ENCODE peak calls at places on chromosomes 7 and 10, in five cellular contexts. One of them, this sample, is unnamed.

GRCh38 chr7:130937016-130937415 is 203.0 kb upstream of the KLF14 start:
- DNase-seq in HepG2: no peak
- DNase-seq in GM12878: no peak
- DNase-seq in H1: no peak
- DNase-seq in GM23338: no peak
- DNase-seq in this sample: no peak

GRCh38 chr10:59808896-59809643 is 55.8 kb upstream of the MRLN start:
- DNase-seq in HepG2: peak
- DNase-seq in GM12878: peak
- DNase-seq in H1: peak
- DNase-seq in GM23338: peak
- DNase-seq in this sample: peak

GRCh38 chr10:69045441-69046300 is 42.2 kb upstream of the SRGN start:
- DNase-seq in HepG2: no peak
- DNase-seq in GM12878: peak
- DNase-seq in H1: no peak
- DNase-seq in GM23338: no peak
- DNase-seq in this sample: no peak

GRCh38 chr7:158816995-158817394 is 12.3 kb downstream of the ESYT2 start:
- DNase-seq in HepG2: no peak
- DNase-seq in GM12878: no peak
- DNase-seq in H1: no peak
- DNase-seq in GM23338: no peak
- DNase-seq in this sample: peak

GRCh38 chr7:12403287-12404181 is at the start of gene VWDE:
- DNase-seq in HepG2: no peak
- DNase-seq in GM12878: no peak
- DNase-seq in H1: no peak
- DNase-seq in GM23338: peak
- DNase-seq in this sample: peak

GRCh38 chr7:64867863-64868440 is 35.1 kb upstream of the ZNF273 start:
- DNase-seq in HepG2: no peak
- DNase-seq in GM12878: no peak
- DNase-seq in H1: no peak
- DNase-seq in GM23338: no peak
- DNase-seq in this sample: no peak

GRCh38 chr7:117025891-117026290 is 72.6 kb downstream of the ST7 start:
- DNase-seq in HepG2: no peak
- DNase-seq in GM12878: no peak
- DNase-seq in H1: no peak
- DNase-seq in GM23338: no peak
- DNase-seq in this sample: no peak

GRCh38 chr7:91128574-91129348 is 135.5 kb upstream of the FZD1 start:
- DNase-seq in HepG2: no peak
- DNase-seq in GM12878: no peak
- DNase-seq in H1: no peak
- DNase-seq in GM23338: peak
- DNase-seq in this sample: no peak

GRCh38 chr7:44287488-44288380 is 37.7 kb downstream of the CAMK2B start:
- DNase-seq in HepG2: no peak
- DNase-seq in GM12878: no peak
- DNase-seq in H1: no peak
- DNase-seq in GM23338: no peak
- DNase-seq in this sample: peak

GRCh38 chr10:94496010-94496409 is 49.6 kb upstream of the HELLS start:
- DNase-seq in HepG2: no peak
- DNase-seq in GM12878: peak
- DNase-seq in H1: no peak
- DNase-seq in GM23338: no peak
- DNase-seq in this sample: no peak

GRCh38 chr10:124989526-124989925 is 47.6 kb downstream of the ZRANB1 start:
- DNase-seq in HepG2: no peak
- DNase-seq in GM12878: no peak
- DNase-seq in H1: no peak
- DNase-seq in GM23338: no peak
- DNase-seq in this sample: no peak

GRCh38 chr10:15346440-15347141 is 24.5 kb downstream of the FAM171A1 start:
- DNase-seq in HepG2: no peak
- DNase-seq in GM12878: no peak
- DNase-seq in H1: no peak
- DNase-seq in GM23338: no peak
- DNase-seq in this sample: no peak

GRCh38 chr7:95440394-95441038 is 5.7 kb upstream of the PON2 start:
- DNase-seq in HepG2: peak
- DNase-seq in GM12878: no peak
- DNase-seq in H1: no peak
- DNase-seq in GM23338: no peak
- DNase-seq in this sample: no peak

GRCh38 chr10:30591249-30591670 is 38.3 kb downstream of the LYZL2 start:
- DNase-seq in HepG2: peak
- DNase-seq in GM12878: no peak
- DNase-seq in H1: no peak
- DNase-seq in GM23338: peak
- DNase-seq in this sample: peak

GRCh38 chr7:78437118-78437517 is 638.5 kb downstream of the PHTF2 start:
- DNase-seq in HepG2: peak
- DNase-seq in GM12878: no peak
- DNase-seq in H1: no peak
- DNase-seq in GM23338: no peak
- DNase-seq in this sample: no peak

GRCh38 chr7:2507208-2507916 is 12.2 kb upstream of the LFNG start:
- DNase-seq in HepG2: no peak
- DNase-seq in GM12878: no peak
- DNase-seq in H1: no peak
- DNase-seq in GM23338: no peak
- DNase-seq in this sample: no peak

GRCh38 chr10:127299956-127300689 is 103.7 kb upstream of the INSYN2A start:
- DNase-seq in HepG2: no peak
- DNase-seq in GM12878: no peak
- DNase-seq in H1: no peak
- DNase-seq in GM23338: no peak
- DNase-seq in this sample: no peak

GRCh38 chr10:11149499-11149898 is 131.8 kb downstream of the CELF2 start:
- DNase-seq in HepG2: no peak
- DNase-seq in GM12878: no peak
- DNase-seq in H1: no peak
- DNase-seq in GM23338: no peak
- DNase-seq in this sample: no peak

GRCh38 chr7:10685040-10685439 is 288.6 kb upstream of the PHF14 start:
- DNase-seq in HepG2: no peak
- DNase-seq in GM12878: no peak
- DNase-seq in H1: no peak
- DNase-seq in GM23338: no peak
- DNase-seq in this sample: no peak

GRCh38 chr7:7321681-7322080 is 139.3 kb downstream of the C1GALT1 start:
- DNase-seq in HepG2: peak
- DNase-seq in GM12878: peak
- DNase-seq in H1: no peak
- DNase-seq in GM23338: no peak
- DNase-seq in this sample: no peak

GRCh38 chr7:90629306-90629918 is 33.3 kb downstream of the CDK14 start:
- DNase-seq in HepG2: peak
- DNase-seq in GM12878: peak
- DNase-seq in H1: no peak
- DNase-seq in GM23338: peak
- DNase-seq in this sample: no peak

GRCh38 chr10:78424721-78425120 is 391.1 kb downstream of the RPS24 start:
- DNase-seq in HepG2: peak
- DNase-seq in GM12878: no peak
- DNase-seq in H1: no peak
- DNase-seq in GM23338: peak
- DNase-seq in this sample: peak

GRCh38 chr10:131960631-131961046 is 21.1 kb downstream of the BNIP3 start:
- DNase-seq in HepG2: no peak
- DNase-seq in GM12878: no peak
- DNase-seq in H1: no peak
- DNase-seq in GM23338: peak
- DNase-seq in this sample: no peak

GRCh38 chr10:70963271-70963670 is 74.9 kb upstream of the PCBD1 start:
- DNase-seq in HepG2: no peak
- DNase-seq in GM12878: no peak
- DNase-seq in H1: no peak
- DNase-seq in GM23338: no peak
- DNase-seq in this sample: no peak

GRCh38 chr7:142716596-142716995 is 32.7 kb upstream of the PRSS1 start:
- DNase-seq in HepG2: no peak
- DNase-seq in GM12878: no peak
- DNase-seq in H1: no peak
- DNase-seq in GM23338: no peak
- DNase-seq in this sample: no peak

GRCh38 chr10:52577047-52577446 is 195.5 kb downstream of the MBL2 start:
- DNase-seq in HepG2: no peak
- DNase-seq in GM12878: no peak
- DNase-seq in H1: no peak
- DNase-seq in GM23338: no peak
- DNase-seq in this sample: no peak

DNA sequence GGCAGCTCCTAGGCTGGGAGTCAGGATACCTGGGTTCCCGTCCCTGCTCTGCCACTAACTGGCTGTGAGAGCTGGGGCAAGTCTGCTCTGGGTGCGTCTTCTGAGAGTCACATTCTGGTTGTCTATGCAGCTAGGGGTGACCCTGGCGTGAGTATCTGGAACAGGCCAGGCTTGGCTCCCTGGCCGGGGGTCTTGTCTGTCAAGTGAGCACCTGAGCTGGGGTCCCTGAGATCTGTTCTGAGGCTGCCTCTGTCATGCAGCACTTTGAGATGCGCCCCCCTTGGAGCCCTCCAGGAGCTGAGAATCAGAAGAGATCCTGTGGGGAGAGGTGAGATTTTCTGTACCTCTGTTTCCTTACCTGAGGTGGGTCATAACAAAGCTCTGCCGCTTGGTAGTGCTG is 7.5 kb downstream of the AGAP3 start:
- DNase-seq in HepG2: no peak
- DNase-seq in GM12878: no peak
- DNase-seq in H1: no peak
- DNase-seq in GM23338: no peak
- DNase-seq in this sample: no peak
- TF ChIP-seq CREB1 in HepG2: no peak
- TF ChIP-seq CREB1 in GM12878: no peak
- TF ChIP-seq CREB1 in H1: no peak
- TF ChIP-seq CREB1 in GM23338: no peak
- TF ChIP-seq CREB1 in this sample: no peak

GRCh38 chr7:30656611-30657010 is 25.6 kb downstream of the CRHR2 start:
- DNase-seq in HepG2: no peak
- DNase-seq in GM12878: no peak
- DNase-seq in H1: no peak
- DNase-seq in GM23338: no peak
- DNase-seq in this sample: no peak
- TF ChIP-seq CREB1 in HepG2: no peak
- TF ChIP-seq CREB1 in GM12878: no peak
- TF ChIP-seq CREB1 in H1: no peak
- TF ChIP-seq CREB1 in GM23338: no peak
- TF ChIP-seq CREB1 in this sample: no peak

GRCh38 chr7:107180378-107180777 is 11.6 kb downstream of the HBP1 start:
- DNase-seq in HepG2: peak
- DNase-seq in GM12878: no peak
- DNase-seq in H1: no peak
- DNase-seq in GM23338: no peak
- DNase-seq in this sample: no peak
- TF ChIP-seq CREB1 in HepG2: no peak
- TF ChIP-seq CREB1 in GM12878: no peak
- TF ChIP-seq CREB1 in H1: no peak
- TF ChIP-seq CREB1 in GM23338: no peak
- TF ChIP-seq CREB1 in this sample: no peak

GRCh38 chr7:98724591-98724990 is 107.5 kb downstream of the NPTX2 start:
- DNase-seq in HepG2: no peak
- DNase-seq in GM12878: no peak
- DNase-seq in H1: no peak
- DNase-seq in GM23338: no peak
- DNase-seq in this sample: no peak

GRCh38 chr7:98722402-98722801 is 105.3 kb downstream of the NPTX2 start:
- DNase-seq in HepG2: no peak
- DNase-seq in GM12878: no peak
- DNase-seq in H1: no peak
- DNase-seq in GM23338: no peak
- DNase-seq in this sample: no peak

GRCh38 chr7:98713411-98713810 is 96.3 kb downstream of the NPTX2 start:
- DNase-seq in HepG2: no peak
- DNase-seq in GM12878: no peak
- DNase-seq in H1: no peak
- DNase-seq in GM23338: no peak
- DNase-seq in this sample: no peak

DNA sequence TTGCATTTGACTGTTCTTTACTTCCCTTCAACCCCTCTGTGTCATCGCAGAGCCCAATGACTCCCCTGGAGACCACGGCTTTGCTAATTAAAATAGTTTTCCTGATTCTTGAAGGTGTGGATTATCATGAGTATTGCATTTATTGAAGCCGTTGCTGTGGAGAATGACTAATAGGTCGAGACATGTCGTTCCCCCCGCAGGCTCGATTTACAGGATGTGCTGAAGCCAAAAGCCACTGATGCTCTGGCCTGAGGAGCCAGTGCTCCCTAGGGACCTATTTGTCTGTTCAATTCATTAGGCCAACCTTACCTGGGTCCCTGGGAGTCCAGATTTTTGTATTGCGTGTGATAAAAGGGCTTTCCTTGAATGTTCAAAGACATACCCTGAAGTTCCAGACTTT is 102.3 kb downstream of the NPTX2 start:
- DNase-seq in HepG2: no peak
- DNase-seq in GM12878: no peak
- DNase-seq in H1: no peak
- DNase-seq in GM23338: no peak
- DNase-seq in this sample: no peak
- TF ChIP-seq CREB1 in HepG2: no peak
- TF ChIP-seq CREB1 in GM12878: no peak
- TF ChIP-seq CREB1 in H1: no peak
- TF ChIP-seq CREB1 in GM23338: no peak
- TF ChIP-seq CREB1 in this sample: no peak

GRCh38 chr7:123864438-123864837 is 19.5 kb downstream of the HYAL4 start:
- DNase-seq in HepG2: no peak
- DNase-seq in GM12878: no peak
- DNase-seq in H1: no peak
- DNase-seq in GM23338: no peak
- DNase-seq in this sample: no peak

GRCh38 chr7:123864012-123864411 is 19.0 kb downstream of the HYAL4 start:
- DNase-seq in HepG2: no peak
- DNase-seq in GM12878: no peak
- DNase-seq in H1: no peak
- DNase-seq in GM23338: no peak
- DNase-seq in this sample: no peak

GRCh38 chr7:123864966-123865365 is 20.0 kb downstream of the HYAL4 start:
- DNase-seq in HepG2: no peak
- DNase-seq in GM12878: no peak
- DNase-seq in H1: no peak
- DNase-seq in GM23338: no peak
- DNase-seq in this sample: no peak

GRCh38 chr7:123867220-123867619 is 22.3 kb downstream of the HYAL4 start:
- DNase-seq in HepG2: no peak
- DNase-seq in GM12878: no peak
- DNase-seq in H1: no peak
- DNase-seq in GM23338: no peak
- DNase-seq in this sample: no peak

GRCh38 chr7:123865517-123866117 is 20.6 kb downstream of the HYAL4 start:
- DNase-seq in HepG2: peak
- DNase-seq in GM12878: peak
- DNase-seq in H1: no peak
- DNase-seq in GM23338: peak
- DNase-seq in this sample: peak
- TF ChIP-seq CREB1 in HepG2: no peak
- TF ChIP-seq CREB1 in GM12878: no peak
- TF ChIP-seq CREB1 in H1: no peak
- TF ChIP-seq CREB1 in GM23338: no peak
- TF ChIP-seq CREB1 in this sample: no peak

GRCh38 chr7:55427279-55427788 is 62.2 kb downstream of the LANCL2 start:
- DNase-seq in HepG2: no peak
- DNase-seq in GM12878: no peak
- DNase-seq in H1: no peak
- DNase-seq in GM23338: no peak
- DNase-seq in this sample: no peak
- TF ChIP-seq CREB1 in HepG2: no peak
- TF ChIP-seq CREB1 in GM12878: no peak
- TF ChIP-seq CREB1 in H1: no peak
- TF ChIP-seq CREB1 in GM23338: no peak
- TF ChIP-seq CREB1 in this sample: no peak

This sample was measured in WTC11.